ENCODE peak calls at places on chromosomes 6 and 20, in eight cellular contexts. One of them, this sample, is unnamed.

GRCh38 chr6:43445576-43445975 is 9.8 kb downstream of the DLK2 start:
- DNase-seq in fibroblast of pulmonary artery: no peak
- DNase-seq in nephron progenitor cell: no peak
- DNase-seq in sigmoid colon: no peak
- DNase-seq in stimulated activated CD8-positive, alpha-beta memory T cell treated with anti-CD3 and anti-CD28 coated beads, Interleukin-12 subunit alpha, Interleukin-12 subunit beta, amount 100 ng/mL, for 1 hour: no peak
- DNase-seq in stromal cell of bone marrow: no peak
- DNase-seq in mammary epithelial cell: no peak
- DNase-seq in iris pigment epithelial cell: no peak
- DNase-seq in this sample: no peak

GRCh38 chr6:89509719-89510339 is 76.9 kb downstream of the ANKRD6 start:
- DNase-seq in stromal cell of bone marrow: no peak
- DNase-seq in nephron progenitor cell: no peak
- DNase-seq in sigmoid colon: no peak
- DNase-seq in mammary epithelial cell: no peak
- DNase-seq in fibroblast of pulmonary artery: no peak
- DNase-seq in iris pigment epithelial cell: no peak
- DNase-seq in stimulated activated CD8-positive, alpha-beta memory T cell treated with anti-CD3 and anti-CD28 coated beads, Interleukin-12 subunit alpha, Interleukin-12 subunit beta, amount 100 ng/mL, for 1 hour: no peak
- DNase-seq in this sample: peak; percentile 70

GRCh38 chr6:163180874-163181541 is 233.5 kb upstream of the QKI start:
- DNase-seq in mammary epithelial cell: peak; percentile 2
- DNase-seq in stimulated activated CD8-positive, alpha-beta memory T cell treated with anti-CD3 and anti-CD28 coated beads, Interleukin-12 subunit alpha, Interleukin-12 subunit beta, amount 100 ng/mL, for 1 hour: no peak
- DNase-seq in iris pigment epithelial cell: peak; percentile 35
- DNase-seq in sigmoid colon: peak; percentile 84
- DNase-seq in fibroblast of pulmonary artery: peak; percentile 75
- DNase-seq in nephron progenitor cell: peak; percentile 53
- DNase-seq in stromal cell of bone marrow: peak; percentile 36
- DNase-seq in this sample: peak; percentile 14

GRCh38 chr6:32954983-32955802 is 2.3 kb upstream of the HLA-DMA start:
- DNase-seq in stromal cell of bone marrow: no peak
- DNase-seq in mammary epithelial cell: peak; percentile 35
- DNase-seq in iris pigment epithelial cell: peak; percentile 47
- DNase-seq in stimulated activated CD8-positive, alpha-beta memory T cell treated with anti-CD3 and anti-CD28 coated beads, Interleukin-12 subunit alpha, Interleukin-12 subunit beta, amount 100 ng/mL, for 1 hour: no peak
- DNase-seq in nephron progenitor cell: no peak
- DNase-seq in sigmoid colon: no peak
- DNase-seq in fibroblast of pulmonary artery: peak; percentile 30
- DNase-seq in this sample: peak; percentile 54

GRCh38 chr20:39112196-39112743 is 150.1 kb downstream of the DHX35 start:
- DNase-seq in iris pigment epithelial cell: peak; percentile 45
- DNase-seq in fibroblast of pulmonary artery: peak; percentile 56
- DNase-seq in nephron progenitor cell: peak; percentile 71
- DNase-seq in mammary epithelial cell: peak; percentile 4
- DNase-seq in stromal cell of bone marrow: peak; percentile 6
- DNase-seq in stimulated activated CD8-positive, alpha-beta memory T cell treated with anti-CD3 and anti-CD28 coated beads, Interleukin-12 subunit alpha, Interleukin-12 subunit beta, amount 100 ng/mL, for 1 hour: no peak
- DNase-seq in sigmoid colon: no peak
- DNase-seq in this sample: peak; percentile 27

GRCh38 chr20:39631557-39631956 is 669.4 kb downstream of the DHX35 start:
- DNase-seq in fibroblast of pulmonary artery: no peak
- DNase-seq in nephron progenitor cell: no peak
- DNase-seq in stimulated activated CD8-positive, alpha-beta memory T cell treated with anti-CD3 and anti-CD28 coated beads, Interleukin-12 subunit alpha, Interleukin-12 subunit beta, amount 100 ng/mL, for 1 hour: no peak
- DNase-seq in stromal cell of bone marrow: no peak
- DNase-seq in iris pigment epithelial cell: peak; percentile 9
- DNase-seq in sigmoid colon: no peak
- DNase-seq in mammary epithelial cell: peak; percentile 57
- DNase-seq in this sample: peak; percentile 85

GRCh38 chr20:44200371-44200770 is 10.2 kb downstream of the OSER1 start:
- DNase-seq in stromal cell of bone marrow: no peak
- DNase-seq in iris pigment epithelial cell: no peak
- DNase-seq in nephron progenitor cell: no peak
- DNase-seq in fibroblast of pulmonary artery: no peak
- DNase-seq in mammary epithelial cell: no peak
- DNase-seq in sigmoid colon: no peak
- DNase-seq in stimulated activated CD8-positive, alpha-beta memory T cell treated with anti-CD3 and anti-CD28 coated beads, Interleukin-12 subunit alpha, Interleukin-12 subunit beta, amount 100 ng/mL, for 1 hour: no peak
- DNase-seq in this sample: no peak

GRCh38 chr6:129120856-129121255 is 237.9 kb downstream of the LAMA2 start:
- DNase-seq in mammary epithelial cell: no peak
- DNase-seq in iris pigment epithelial cell: no peak
- DNase-seq in sigmoid colon: no peak
- DNase-seq in stromal cell of bone marrow: no peak
- DNase-seq in nephron progenitor cell: no peak
- DNase-seq in stimulated activated CD8-positive, alpha-beta memory T cell treated with anti-CD3 and anti-CD28 coated beads, Interleukin-12 subunit alpha, Interleukin-12 subunit beta, amount 100 ng/mL, for 1 hour: no peak
- DNase-seq in fibroblast of pulmonary artery: no peak
- DNase-seq in this sample: no peak

GRCh38 chr6:48389146-48390043 is 278.4 kb upstream of the PTCHD4 start:
- DNase-seq in sigmoid colon: no peak
- DNase-seq in stimulated activated CD8-positive, alpha-beta memory T cell treated with anti-CD3 and anti-CD28 coated beads, Interleukin-12 subunit alpha, Interleukin-12 subunit beta, amount 100 ng/mL, for 1 hour: no peak
- DNase-seq in stromal cell of bone marrow: no peak
- DNase-seq in fibroblast of pulmonary artery: no peak
- DNase-seq in mammary epithelial cell: no peak
- DNase-seq in iris pigment epithelial cell: no peak
- DNase-seq in nephron progenitor cell: no peak
- DNase-seq in this sample: no peak

GRCh38 chr20:43666376-43667328 is at the start of gene MYBL2:
- DNase-seq in fibroblast of pulmonary artery: peak; percentile 60
- DNase-seq in iris pigment epithelial cell: peak; percentile 51
- DNase-seq in stimulated activated CD8-positive, alpha-beta memory T cell treated with anti-CD3 and anti-CD28 coated beads, Interleukin-12 subunit alpha, Interleukin-12 subunit beta, amount 100 ng/mL, for 1 hour: peak; percentile 37
- DNase-seq in stromal cell of bone marrow: no peak
- DNase-seq in nephron progenitor cell: peak; percentile 82
- DNase-seq in sigmoid colon: no peak
- DNase-seq in mammary epithelial cell: peak; percentile 56
- DNase-seq in this sample: peak; percentile 17

GRCh38 chr6:1377526-1378223 is 11.7 kb upstream of the FOXF2 start:
- DNase-seq in mammary epithelial cell: no peak
- DNase-seq in sigmoid colon: no peak
- DNase-seq in stimulated activated CD8-positive, alpha-beta memory T cell treated with anti-CD3 and anti-CD28 coated beads, Interleukin-12 subunit alpha, Interleukin-12 subunit beta, amount 100 ng/mL, for 1 hour: no peak
- DNase-seq in iris pigment epithelial cell: no peak
- DNase-seq in nephron progenitor cell: no peak
- DNase-seq in fibroblast of pulmonary artery: no peak
- DNase-seq in stromal cell of bone marrow: no peak
- DNase-seq in this sample: no peak

GRCh38 chr20:19774086-19774933 is 16.3 kb downstream of the RIN2 start:
- DNase-seq in nephron progenitor cell: no peak
- DNase-seq in stimulated activated CD8-positive, alpha-beta memory T cell treated with anti-CD3 and anti-CD28 coated beads, Interleukin-12 subunit alpha, Interleukin-12 subunit beta, amount 100 ng/mL, for 1 hour: no peak
- DNase-seq in mammary epithelial cell: no peak
- DNase-seq in sigmoid colon: no peak
- DNase-seq in iris pigment epithelial cell: no peak
- DNase-seq in stromal cell of bone marrow: no peak
- DNase-seq in fibroblast of pulmonary artery: peak; percentile 39
- DNase-seq in this sample: no peak

GRCh38 chr20:53859684-53860083 is 210.7 kb downstream of the BCAS1 start:
- DNase-seq in fibroblast of pulmonary artery: no peak
- DNase-seq in iris pigment epithelial cell: no peak
- DNase-seq in stimulated activated CD8-positive, alpha-beta memory T cell treated with anti-CD3 and anti-CD28 coated beads, Interleukin-12 subunit alpha, Interleukin-12 subunit beta, amount 100 ng/mL, for 1 hour: no peak
- DNase-seq in mammary epithelial cell: no peak
- DNase-seq in nephron progenitor cell: no peak
- DNase-seq in sigmoid colon: peak; percentile 83
- DNase-seq in stromal cell of bone marrow: no peak
- DNase-seq in this sample: no peak

GRCh38 chr20:31602779-31603441 is 2.2 kb upstream of the ID1 start:
- DNase-seq in nephron progenitor cell: peak; percentile 16
- DNase-seq in fibroblast of pulmonary artery: peak; percentile 80
- DNase-seq in sigmoid colon: no peak
- DNase-seq in stimulated activated CD8-positive, alpha-beta memory T cell treated with anti-CD3 and anti-CD28 coated beads, Interleukin-12 subunit alpha, Interleukin-12 subunit beta, amount 100 ng/mL, for 1 hour: peak; percentile 10
- DNase-seq in mammary epithelial cell: peak; percentile 86
- DNase-seq in stromal cell of bone marrow: no peak
- DNase-seq in iris pigment epithelial cell: peak; percentile 89
- DNase-seq in this sample: peak; percentile 88

GRCh38 chr6:41713161-41713649 is 22.2 kb downstream of the TFEB start:
- DNase-seq in mammary epithelial cell: peak; percentile 96
- DNase-seq in sigmoid colon: peak; percentile 90
- DNase-seq in stromal cell of bone marrow: no peak
- DNase-seq in iris pigment epithelial cell: peak; percentile 70
- DNase-seq in nephron progenitor cell: no peak
- DNase-seq in stimulated activated CD8-positive, alpha-beta memory T cell treated with anti-CD3 and anti-CD28 coated beads, Interleukin-12 subunit alpha, Interleukin-12 subunit beta, amount 100 ng/mL, for 1 hour: no peak
- DNase-seq in fibroblast of pulmonary artery: peak; percentile 37
- DNase-seq in this sample: peak; percentile 90

GRCh38 chr6:11994875-11995461 is 17.1 kb upstream of the HIVEP1 start:
- DNase-seq in iris pigment epithelial cell: no peak
- DNase-seq in stimulated activated CD8-positive, alpha-beta memory T cell treated with anti-CD3 and anti-CD28 coated beads, Interleukin-12 subunit alpha, Interleukin-12 subunit beta, amount 100 ng/mL, for 1 hour: no peak
- DNase-seq in mammary epithelial cell: peak; percentile 42
- DNase-seq in fibroblast of pulmonary artery: no peak
- DNase-seq in stromal cell of bone marrow: no peak
- DNase-seq in nephron progenitor cell: no peak
- DNase-seq in sigmoid colon: no peak
- DNase-seq in this sample: peak; percentile 44

GRCh38 chr6:41733707-41734665 is 1.4 kb downstream of the TFEB start:
- DNase-seq in iris pigment epithelial cell: peak; percentile 82
- DNase-seq in stromal cell of bone marrow: peak; percentile 29
- DNase-seq in mammary epithelial cell: peak; percentile 80
- DNase-seq in nephron progenitor cell: peak; percentile 85
- DNase-seq in sigmoid colon: peak; percentile 89
- DNase-seq in fibroblast of pulmonary artery: peak; percentile 61
- DNase-seq in stimulated activated CD8-positive, alpha-beta memory T cell treated with anti-CD3 and anti-CD28 coated beads, Interleukin-12 subunit alpha, Interleukin-12 subunit beta, amount 100 ng/mL, for 1 hour: peak; percentile 48
- DNase-seq in this sample: no peak

GRCh38 chr6:100322886-100323285 is 141.8 kb downstream of the SIM1 start:
- DNase-seq in nephron progenitor cell: no peak
- DNase-seq in sigmoid colon: no peak
- DNase-seq in stimulated activated CD8-positive, alpha-beta memory T cell treated with anti-CD3 and anti-CD28 coated beads, Interleukin-12 subunit alpha, Interleukin-12 subunit beta, amount 100 ng/mL, for 1 hour: no peak
- DNase-seq in mammary epithelial cell: no peak
- DNase-seq in fibroblast of pulmonary artery: no peak
- DNase-seq in iris pigment epithelial cell: no peak
- DNase-seq in stromal cell of bone marrow: no peak
- DNase-seq in this sample: no peak